ENCODE peak calls at places on chromosomes 16 and 17, in eight cellular contexts. S, B, F, O, I, M, R and C are unnamed samples.

GRCh38 chr17:30376621-30377452 is 1.9 kb upstream of the CPD start:
- DNase-seq in S (peak), B (peak), F (peak), O (peak), I (no peak), M (peak), R (peak), C (peak)

GRCh38 chr16:47492428-47493357 is 31.6 kb downstream of the PHKB start:
- DNase-seq in S (no peak), B (peak), F (peak), O (peak), I (no peak), M (peak), R (peak), C (no peak)

GRCh38 chr16:11691235-11691634 is 23.0 kb downstream of the SNN start:
- DNase-seq in S (no peak), B (no peak), F (no peak), O (no peak), I (no peak), M (no peak), R (no peak), C (no peak)

GRCh38 chr17:36001862-36002603 is 680 bp upstream of the CCL15 start:
- DNase-seq in S (no peak), B (no peak), F (peak), O (no peak), I (peak), M (no peak), R (peak), C (peak)

GRCh38 chr17:7842380-7842949 is 8.4 kb downstream of the KDM6B start:
- DNase-seq in S (peak), B (peak), F (peak), O (peak), I (peak), M (no peak), R (peak), C (peak)

GRCh38 chr17:55420776-55421178 is 858 bp downstream of the MMD start:
- DNase-seq in S (peak), B (peak), F (peak), O (no peak), I (peak), M (no peak), R (peak), C (peak)

GRCh38 chr16:82368041-82368440 is 198.0 kb upstream of the MPHOSPH6 start:
- DNase-seq in S (peak), B (peak), F (peak), O (no peak), I (peak), M (no peak), R (no peak), C (peak)

GRCh38 chr16:62540496-62540895 is 504.3 kb upstream of the CDH8 start:
- DNase-seq in S (no peak), B (no peak), F (peak), O (no peak), I (no peak), M (no peak), R (no peak), C (no peak)

GRCh38 chr17:39400547-39401411 is 647 bp downstream of the FBXL20 start:
- DNase-seq in S (no peak), B (peak), F (no peak), O (peak), I (no peak), M (no peak), R (peak), C (no peak)

GRCh38 chr17:18377437-18378204 is at the start of gene EVPLL:
- DNase-seq in S (peak), B (no peak), F (peak), O (no peak), I (no peak), M (no peak), R (peak), C (peak)

GRCh38 chr16:2163211-2163881 is 7.8 kb downstream of the TRAF7 start:
- DNase-seq in S (peak), B (no peak), F (no peak), O (no peak), I (no peak), M (no peak), R (no peak), C (peak)

GRCh38 chr17:59746849-59747445 is 39.5 kb downstream of the VMP1 start:
- DNase-seq in S (peak), B (peak), F (no peak), O (peak), I (peak), M (no peak), R (no peak), C (no peak)

GRCh38 chr17:39208893-39209292 is 8.8 kb downstream of the RPL19 start:
- DNase-seq in S (no peak), B (no peak), F (peak), O (no peak), I (peak), M (no peak), R (peak), C (peak)

DNA sequence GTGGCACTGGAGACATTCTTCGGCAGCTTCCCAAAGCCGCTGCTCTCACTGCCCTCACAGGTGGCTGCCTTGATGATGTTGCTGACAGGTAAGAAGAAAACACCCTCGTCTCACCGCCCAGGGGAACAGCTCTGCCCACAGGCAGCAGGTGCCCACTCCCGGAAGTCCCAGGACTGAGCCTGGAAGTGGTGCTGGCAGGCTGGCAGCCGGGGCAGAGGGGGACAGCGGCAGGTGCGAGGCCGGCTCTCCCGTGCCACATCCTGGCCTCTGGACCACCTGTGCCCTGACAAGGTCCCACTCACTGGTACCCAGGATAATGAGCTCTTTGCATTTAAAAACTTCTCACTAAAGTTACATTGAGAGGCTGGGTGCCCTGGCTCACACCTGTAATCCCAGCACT is 20.4 kb downstream of the CEP131 start:
- DNase-seq in S (no peak), B (no peak), F (no peak), O (no peak), I (no peak), M (no peak), R (no peak), C (no peak)
- TF ChIP-seq CTCF in S (no peak), B (no peak), F (no peak), O (no peak), I (no peak), M (no peak), R (no peak), C (no peak)

DNA sequence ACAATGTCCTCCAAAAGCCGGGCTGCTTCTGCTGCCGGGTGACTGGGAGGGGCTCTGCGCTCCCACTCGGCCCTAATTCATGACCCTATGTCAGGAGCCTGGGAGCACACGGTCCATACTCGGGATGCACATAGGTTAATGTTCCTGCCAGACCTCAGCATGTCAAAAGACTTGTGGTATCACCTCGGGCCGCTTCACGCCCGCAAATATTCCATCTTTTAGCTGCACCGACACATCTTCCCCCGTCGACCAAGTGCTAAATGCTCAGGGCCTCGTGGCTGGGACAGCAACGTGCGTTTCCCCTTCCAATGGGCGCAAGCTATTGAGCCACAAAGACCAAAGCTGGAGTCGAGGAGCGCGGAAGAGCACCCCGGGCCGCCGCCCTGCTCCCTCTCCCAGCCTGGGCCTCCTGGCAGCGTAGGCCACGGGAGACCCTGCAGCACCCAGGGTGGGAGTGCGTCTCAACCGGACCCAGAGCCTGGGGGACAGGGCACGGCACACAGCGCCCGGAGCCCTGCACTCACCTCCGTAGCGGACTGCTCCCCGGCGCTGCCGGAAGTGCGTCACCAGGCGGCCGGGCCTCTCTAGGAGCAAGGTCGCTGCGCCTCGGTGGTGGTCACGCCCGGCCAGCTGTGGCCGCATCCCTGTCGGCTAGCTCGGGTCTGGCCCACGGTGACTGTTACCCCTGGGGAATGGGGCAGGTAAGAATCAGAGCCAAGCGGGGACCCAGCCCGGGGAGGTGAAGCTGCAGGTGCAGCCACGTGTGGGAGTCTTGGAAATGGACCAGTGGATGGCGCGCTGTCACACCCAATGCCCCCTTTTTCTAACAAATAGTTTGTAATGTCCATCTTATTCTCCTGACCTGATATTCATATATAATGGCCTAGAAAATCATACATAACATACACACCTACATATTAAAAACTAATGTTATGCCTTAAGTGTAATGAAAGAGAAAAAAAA is at the start of gene ZNF23:
- DNase-seq in S (peak), B (peak), F (peak), O (peak), I (peak), M (peak), R (peak), C (peak)
- TF ChIP-seq CTCF in S (no peak), B (no peak), F (no peak), O (peak), I (peak), M (peak), R (no peak), C (no peak)

DNA sequence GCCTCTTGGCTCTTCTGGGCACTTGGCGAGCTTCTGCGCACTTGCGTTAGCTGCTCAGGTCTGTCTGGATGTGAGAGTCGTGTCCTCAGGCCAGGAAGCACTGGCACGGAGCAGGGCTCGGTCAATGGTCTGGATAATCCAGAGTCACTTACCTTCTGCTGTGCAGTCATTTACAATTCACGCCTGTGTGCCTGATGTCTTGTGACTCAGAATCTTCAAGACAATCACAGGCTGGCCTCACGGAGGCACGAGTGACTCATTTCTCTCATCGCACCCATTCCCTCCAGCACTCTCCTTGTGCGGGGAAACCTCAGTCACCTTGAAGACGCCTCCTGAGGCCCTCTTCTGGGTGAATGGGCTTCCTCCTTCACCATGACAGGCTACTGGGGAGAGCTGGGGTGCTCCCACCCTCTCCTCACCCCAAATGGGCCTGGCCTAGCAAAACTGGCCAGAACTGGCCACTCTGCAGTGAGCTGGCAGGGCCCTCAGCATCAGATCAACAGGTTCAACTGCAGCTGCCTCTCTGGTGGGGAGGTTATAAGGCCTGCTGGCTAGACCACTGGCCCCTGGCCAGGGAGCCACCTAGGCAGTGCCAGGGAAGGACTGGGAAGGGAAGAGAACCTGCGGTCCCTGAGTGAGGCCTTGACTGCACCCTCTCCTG is 1.9 kb upstream of the CAPN15 start:
- DNase-seq in S (peak), B (peak), F (peak), O (peak), I (no peak), M (peak), R (no peak), C (peak)
- TF ChIP-seq CTCF in S (no peak), B (no peak), F (no peak), O (no peak), I (no peak), M (peak), R (no peak), C (no peak)

DNA sequence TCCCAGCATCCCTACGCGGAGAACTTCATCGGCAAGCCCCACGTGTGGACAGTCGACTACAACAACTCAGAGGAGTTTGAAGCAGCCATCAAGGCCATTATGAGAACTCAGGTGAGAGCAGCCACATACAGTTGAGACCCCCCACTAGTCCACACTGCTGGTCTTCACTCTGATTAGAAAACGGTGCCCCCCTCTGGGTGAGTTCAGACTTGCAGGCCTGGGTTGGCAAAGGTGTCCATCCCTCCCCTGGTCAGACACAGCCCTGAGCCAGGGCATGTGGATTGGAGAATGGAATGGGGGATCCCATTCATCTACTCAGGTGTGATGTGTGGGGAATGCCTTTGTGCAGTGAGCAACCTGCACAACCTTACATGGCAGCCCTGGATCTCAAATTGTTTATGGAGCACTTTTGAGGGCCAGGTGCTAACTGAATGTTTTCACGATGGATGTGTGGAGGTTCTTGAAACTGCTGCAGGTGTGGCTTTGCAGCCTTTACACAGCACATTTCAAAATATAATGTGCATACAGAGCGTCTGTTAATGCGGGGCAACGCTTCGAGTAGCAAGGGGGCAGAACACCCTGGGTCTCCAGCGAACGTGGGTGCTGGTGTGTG is 72.6 kb downstream of the MGAT5B start:
- DNase-seq in S (peak), B (no peak), F (no peak), O (no peak), I (peak), M (no peak), R (no peak), C (peak)
- TF ChIP-seq CTCF in S (peak), B (peak), F (no peak), O (peak), I (peak), M (no peak), R (peak), C (peak)